ENCODE peak calls at places on chromosomes 7 and 10, in nine cellular contexts. One of them, this sample, is unnamed.

GRCh38 chr7:120170849-120171248 is 102.1 kb upstream of the KCND2 start:
- DNase-seq in ovary: no peak
- DNase-seq in brain microvascular endothelial cell: peak
- DNase-seq in activated CD4-positive, alpha-beta T cell treated with anti-CD3 and anti-CD28 coated beads, Interleukin-2, amount 50 U/mL, for 24 hours: no peak
- DNase-seq in body of pancreas: no peak
- DNase-seq in HAP-1: no peak
- DNase-seq in mesendoderm: no peak
- DNase-seq in choroid plexus epithelial cell: no peak
- DNase-seq in stimulated activated CD8-positive, alpha-beta memory T cell treated with anti-CD3 and anti-CD28 coated beads, Interleukin-2, amount 100 ng/mL, for 48 hours: no peak
- DNase-seq in this sample: no peak

GRCh38 chr7:127474457-127474856 is 81.9 kb upstream of the ZNF800 start:
- DNase-seq in ovary: no peak
- DNase-seq in brain microvascular endothelial cell: no peak
- DNase-seq in activated CD4-positive, alpha-beta T cell treated with anti-CD3 and anti-CD28 coated beads, Interleukin-2, amount 50 U/mL, for 24 hours: no peak
- DNase-seq in body of pancreas: no peak
- DNase-seq in HAP-1: no peak
- DNase-seq in mesendoderm: peak
- DNase-seq in choroid plexus epithelial cell: peak
- DNase-seq in stimulated activated CD8-positive, alpha-beta memory T cell treated with anti-CD3 and anti-CD28 coated beads, Interleukin-2, amount 100 ng/mL, for 48 hours: no peak
- DNase-seq in this sample: no peak

GRCh38 chr7:29434405-29434804 is 129.2 kb upstream of the PRR15 start:
- DNase-seq in ovary: no peak
- DNase-seq in brain microvascular endothelial cell: no peak
- DNase-seq in activated CD4-positive, alpha-beta T cell treated with anti-CD3 and anti-CD28 coated beads, Interleukin-2, amount 50 U/mL, for 24 hours: no peak
- DNase-seq in body of pancreas: peak
- DNase-seq in HAP-1: no peak
- DNase-seq in mesendoderm: peak
- DNase-seq in choroid plexus epithelial cell: no peak
- DNase-seq in stimulated activated CD8-positive, alpha-beta memory T cell treated with anti-CD3 and anti-CD28 coated beads, Interleukin-2, amount 100 ng/mL, for 48 hours: no peak
- DNase-seq in this sample: no peak

GRCh38 chr10:61901829-61902447 is 439 bp downstream of the ARID5B start:
- DNase-seq in ovary: peak
- DNase-seq in brain microvascular endothelial cell: peak
- DNase-seq in activated CD4-positive, alpha-beta T cell treated with anti-CD3 and anti-CD28 coated beads, Interleukin-2, amount 50 U/mL, for 24 hours: no peak
- DNase-seq in body of pancreas: peak
- DNase-seq in HAP-1: peak
- DNase-seq in mesendoderm: peak
- DNase-seq in choroid plexus epithelial cell: peak
- DNase-seq in stimulated activated CD8-positive, alpha-beta memory T cell treated with anti-CD3 and anti-CD28 coated beads, Interleukin-2, amount 100 ng/mL, for 48 hours: no peak
- DNase-seq in this sample: no peak

GRCh38 chr7:142385528-142386340 is 127.9 kb upstream of the PRSS58 start:
- DNase-seq in ovary: no peak
- DNase-seq in brain microvascular endothelial cell: peak
- DNase-seq in activated CD4-positive, alpha-beta T cell treated with anti-CD3 and anti-CD28 coated beads, Interleukin-2, amount 50 U/mL, for 24 hours: peak
- DNase-seq in body of pancreas: peak
- DNase-seq in HAP-1: peak
- DNase-seq in mesendoderm: peak
- DNase-seq in choroid plexus epithelial cell: peak
- DNase-seq in stimulated activated CD8-positive, alpha-beta memory T cell treated with anti-CD3 and anti-CD28 coated beads, Interleukin-2, amount 100 ng/mL, for 48 hours: no peak
- DNase-seq in this sample: peak

GRCh38 chr7:137304624-137305235 is 38.8 kb downstream of the PTN start:
- DNase-seq in ovary: no peak
- DNase-seq in brain microvascular endothelial cell: no peak
- DNase-seq in activated CD4-positive, alpha-beta T cell treated with anti-CD3 and anti-CD28 coated beads, Interleukin-2, amount 50 U/mL, for 24 hours: no peak
- DNase-seq in body of pancreas: no peak
- DNase-seq in HAP-1: no peak
- DNase-seq in mesendoderm: peak
- DNase-seq in choroid plexus epithelial cell: no peak
- DNase-seq in stimulated activated CD8-positive, alpha-beta memory T cell treated with anti-CD3 and anti-CD28 coated beads, Interleukin-2, amount 100 ng/mL, for 48 hours: no peak
- DNase-seq in this sample: no peak

GRCh38 chr7:1555813-1556540 is at the start of gene TMEM184A:
- DNase-seq in ovary: no peak
- DNase-seq in brain microvascular endothelial cell: no peak
- DNase-seq in activated CD4-positive, alpha-beta T cell treated with anti-CD3 and anti-CD28 coated beads, Interleukin-2, amount 50 U/mL, for 24 hours: no peak
- DNase-seq in body of pancreas: peak
- DNase-seq in HAP-1: no peak
- DNase-seq in mesendoderm: peak
- DNase-seq in choroid plexus epithelial cell: no peak
- DNase-seq in stimulated activated CD8-positive, alpha-beta memory T cell treated with anti-CD3 and anti-CD28 coated beads, Interleukin-2, amount 100 ng/mL, for 48 hours: peak
- DNase-seq in this sample: peak

GRCh38 chr10:50469288-50469687 is 154.5 kb downstream of the SGMS1 start:
- DNase-seq in ovary: no peak
- DNase-seq in brain microvascular endothelial cell: peak
- DNase-seq in activated CD4-positive, alpha-beta T cell treated with anti-CD3 and anti-CD28 coated beads, Interleukin-2, amount 50 U/mL, for 24 hours: no peak
- DNase-seq in body of pancreas: no peak
- DNase-seq in HAP-1: no peak
- DNase-seq in mesendoderm: no peak
- DNase-seq in choroid plexus epithelial cell: peak
- DNase-seq in stimulated activated CD8-positive, alpha-beta memory T cell treated with anti-CD3 and anti-CD28 coated beads, Interleukin-2, amount 100 ng/mL, for 48 hours: no peak
- DNase-seq in this sample: no peak

GRCh38 chr10:30434273-30435067 is 486 bp downstream of the MAP3K8 start:
- DNase-seq in ovary: peak
- DNase-seq in brain microvascular endothelial cell: peak
- DNase-seq in activated CD4-positive, alpha-beta T cell treated with anti-CD3 and anti-CD28 coated beads, Interleukin-2, amount 50 U/mL, for 24 hours: no peak
- DNase-seq in body of pancreas: peak
- DNase-seq in HAP-1: peak
- DNase-seq in mesendoderm: peak
- DNase-seq in choroid plexus epithelial cell: peak
- DNase-seq in stimulated activated CD8-positive, alpha-beta memory T cell treated with anti-CD3 and anti-CD28 coated beads, Interleukin-2, amount 100 ng/mL, for 48 hours: peak
- DNase-seq in this sample: peak

GRCh38 chr7:82443044-82443800 is at the start of gene CACNA2D1:
- DNase-seq in ovary: peak
- DNase-seq in brain microvascular endothelial cell: no peak
- DNase-seq in activated CD4-positive, alpha-beta T cell treated with anti-CD3 and anti-CD28 coated beads, Interleukin-2, amount 50 U/mL, for 24 hours: no peak
- DNase-seq in body of pancreas: no peak
- DNase-seq in HAP-1: peak
- DNase-seq in mesendoderm: peak
- DNase-seq in choroid plexus epithelial cell: no peak
- DNase-seq in stimulated activated CD8-positive, alpha-beta memory T cell treated with anti-CD3 and anti-CD28 coated beads, Interleukin-2, amount 100 ng/mL, for 48 hours: no peak
- DNase-seq in this sample: no peak

GRCh38 chr10:290026-290725 is 154.9 kb downstream of the ZMYND11 start:
- DNase-seq in ovary: peak
- DNase-seq in brain microvascular endothelial cell: no peak
- DNase-seq in activated CD4-positive, alpha-beta T cell treated with anti-CD3 and anti-CD28 coated beads, Interleukin-2, amount 50 U/mL, for 24 hours: no peak
- DNase-seq in body of pancreas: no peak
- DNase-seq in HAP-1: no peak
- DNase-seq in mesendoderm: no peak
- DNase-seq in choroid plexus epithelial cell: no peak
- DNase-seq in stimulated activated CD8-positive, alpha-beta memory T cell treated with anti-CD3 and anti-CD28 coated beads, Interleukin-2, amount 100 ng/mL, for 48 hours: no peak
- DNase-seq in this sample: no peak

GRCh38 chr7:38840736-38841460 is 68.1 kb downstream of the VPS41 start:
- DNase-seq in ovary: no peak
- DNase-seq in brain microvascular endothelial cell: peak
- DNase-seq in activated CD4-positive, alpha-beta T cell treated with anti-CD3 and anti-CD28 coated beads, Interleukin-2, amount 50 U/mL, for 24 hours: no peak
- DNase-seq in body of pancreas: no peak
- DNase-seq in HAP-1: no peak
- DNase-seq in mesendoderm: no peak
- DNase-seq in choroid plexus epithelial cell: peak
- DNase-seq in stimulated activated CD8-positive, alpha-beta memory T cell treated with anti-CD3 and anti-CD28 coated beads, Interleukin-2, amount 100 ng/mL, for 48 hours: no peak
- DNase-seq in this sample: no peak

GRCh38 chr7:106485031-106485551 is 175.9 kb downstream of the CCDC71L start:
- DNase-seq in ovary: no peak
- DNase-seq in brain microvascular endothelial cell: peak
- DNase-seq in activated CD4-positive, alpha-beta T cell treated with anti-CD3 and anti-CD28 coated beads, Interleukin-2, amount 50 U/mL, for 24 hours: no peak
- DNase-seq in body of pancreas: no peak
- DNase-seq in HAP-1: no peak
- DNase-seq in mesendoderm: no peak
- DNase-seq in choroid plexus epithelial cell: peak
- DNase-seq in stimulated activated CD8-positive, alpha-beta memory T cell treated with anti-CD3 and anti-CD28 coated beads, Interleukin-2, amount 100 ng/mL, for 48 hours: no peak
- DNase-seq in this sample: no peak

GRCh38 chr7:52161483-52161882 is 844.9 kb upstream of the COBL start:
- DNase-seq in ovary: no peak
- DNase-seq in brain microvascular endothelial cell: no peak
- DNase-seq in activated CD4-positive, alpha-beta T cell treated with anti-CD3 and anti-CD28 coated beads, Interleukin-2, amount 50 U/mL, for 24 hours: no peak
- DNase-seq in body of pancreas: no peak
- DNase-seq in HAP-1: no peak
- DNase-seq in mesendoderm: no peak
- DNase-seq in choroid plexus epithelial cell: no peak
- DNase-seq in stimulated activated CD8-positive, alpha-beta memory T cell treated with anti-CD3 and anti-CD28 coated beads, Interleukin-2, amount 100 ng/mL, for 48 hours: no peak
- DNase-seq in this sample: no peak

GRCh38 chr7:121960678-121961461 is 87.9 kb downstream of the PTPRZ1 start:
- DNase-seq in ovary: no peak
- DNase-seq in brain microvascular endothelial cell: peak
- DNase-seq in activated CD4-positive, alpha-beta T cell treated with anti-CD3 and anti-CD28 coated beads, Interleukin-2, amount 50 U/mL, for 24 hours: no peak
- DNase-seq in body of pancreas: no peak
- DNase-seq in HAP-1: no peak
- DNase-seq in mesendoderm: peak
- DNase-seq in choroid plexus epithelial cell: peak
- DNase-seq in stimulated activated CD8-positive, alpha-beta memory T cell treated with anti-CD3 and anti-CD28 coated beads, Interleukin-2, amount 100 ng/mL, for 48 hours: no peak
- DNase-seq in this sample: no peak

GRCh38 chr10:3427316-3427715 is 254.7 kb upstream of the PITRM1 start:
- DNase-seq in ovary: no peak
- DNase-seq in brain microvascular endothelial cell: no peak
- DNase-seq in activated CD4-positive, alpha-beta T cell treated with anti-CD3 and anti-CD28 coated beads, Interleukin-2, amount 50 U/mL, for 24 hours: no peak
- DNase-seq in body of pancreas: no peak
- DNase-seq in HAP-1: no peak
- DNase-seq in mesendoderm: no peak
- DNase-seq in choroid plexus epithelial cell: no peak
- DNase-seq in stimulated activated CD8-positive, alpha-beta memory T cell treated with anti-CD3 and anti-CD28 coated beads, Interleukin-2, amount 100 ng/mL, for 48 hours: no peak
- DNase-seq in this sample: no peak

GRCh38 chr10:132452216-132452650 is 55.2 kb downstream of the PWWP2B start:
- DNase-seq in ovary: no peak
- DNase-seq in brain microvascular endothelial cell: no peak
- DNase-seq in activated CD4-positive, alpha-beta T cell treated with anti-CD3 and anti-CD28 coated beads, Interleukin-2, amount 50 U/mL, for 24 hours: no peak
- DNase-seq in body of pancreas: no peak
- DNase-seq in HAP-1: no peak
- DNase-seq in mesendoderm: no peak
- DNase-seq in choroid plexus epithelial cell: no peak
- DNase-seq in stimulated activated CD8-positive, alpha-beta memory T cell treated with anti-CD3 and anti-CD28 coated beads, Interleukin-2, amount 100 ng/mL, for 48 hours: no peak
- DNase-seq in this sample: no peak

GRCh38 chr10:6140141-6140841 is 51.5 kb downstream of the RBM17 start:
- DNase-seq in ovary: no peak
- DNase-seq in brain microvascular endothelial cell: no peak
- DNase-seq in activated CD4-positive, alpha-beta T cell treated with anti-CD3 and anti-CD28 coated beads, Interleukin-2, amount 50 U/mL, for 24 hours: no peak
- DNase-seq in body of pancreas: no peak
- DNase-seq in HAP-1: no peak
- DNase-seq in mesendoderm: peak
- DNase-seq in choroid plexus epithelial cell: no peak
- DNase-seq in stimulated activated CD8-positive, alpha-beta memory T cell treated with anti-CD3 and anti-CD28 coated beads, Interleukin-2, amount 100 ng/mL, for 48 hours: no peak
- DNase-seq in this sample: no peak

GRCh38 chr7:92717601-92717981 is 118.8 kb downstream of the CDK6 start:
- DNase-seq in ovary: no peak
- DNase-seq in brain microvascular endothelial cell: peak
- DNase-seq in activated CD4-positive, alpha-beta T cell treated with anti-CD3 and anti-CD28 coated beads, Interleukin-2, amount 50 U/mL, for 24 hours: no peak
- DNase-seq in body of pancreas: no peak
- DNase-seq in HAP-1: no peak
- DNase-seq in mesendoderm: no peak
- DNase-seq in choroid plexus epithelial cell: no peak
- DNase-seq in stimulated activated CD8-positive, alpha-beta memory T cell treated with anti-CD3 and anti-CD28 coated beads, Interleukin-2, amount 100 ng/mL, for 48 hours: no peak
- DNase-seq in this sample: no peak

GRCh38 chr7:130392456-130392860 is 12.2 kb downstream of the CPA1 start:
- DNase-seq in ovary: peak
- DNase-seq in brain microvascular endothelial cell: peak
- DNase-seq in activated CD4-positive, alpha-beta T cell treated with anti-CD3 and anti-CD28 coated beads, Interleukin-2, amount 50 U/mL, for 24 hours: no peak
- DNase-seq in body of pancreas: no peak
- DNase-seq in HAP-1: no peak
- DNase-seq in mesendoderm: no peak
- DNase-seq in choroid plexus epithelial cell: peak
- DNase-seq in stimulated activated CD8-positive, alpha-beta memory T cell treated with anti-CD3 and anti-CD28 coated beads, Interleukin-2, amount 100 ng/mL, for 48 hours: no peak
- DNase-seq in this sample: no peak

GRCh38 chr7:96621932-96622331 is 87.7 kb downstream of the SEM1 start:
- DNase-seq in ovary: no peak
- DNase-seq in brain microvascular endothelial cell: no peak
- DNase-seq in activated CD4-positive, alpha-beta T cell treated with anti-CD3 and anti-CD28 coated beads, Interleukin-2, amount 50 U/mL, for 24 hours: no peak
- DNase-seq in body of pancreas: no peak
- DNase-seq in HAP-1: no peak
- DNase-seq in mesendoderm: peak
- DNase-seq in choroid plexus epithelial cell: no peak
- DNase-seq in stimulated activated CD8-positive, alpha-beta memory T cell treated with anti-CD3 and anti-CD28 coated beads, Interleukin-2, amount 100 ng/mL, for 48 hours: no peak
- DNase-seq in this sample: no peak

GRCh38 chr7:129072410-129073063 is 17.6 kb upstream of the TNPO3 start:
- DNase-seq in ovary: no peak
- DNase-seq in brain microvascular endothelial cell: no peak
- DNase-seq in activated CD4-positive, alpha-beta T cell treated with anti-CD3 and anti-CD28 coated beads, Interleukin-2, amount 50 U/mL, for 24 hours: no peak
- DNase-seq in body of pancreas: no peak
- DNase-seq in HAP-1: no peak
- DNase-seq in mesendoderm: no peak
- DNase-seq in choroid plexus epithelial cell: no peak
- DNase-seq in stimulated activated CD8-positive, alpha-beta memory T cell treated with anti-CD3 and anti-CD28 coated beads, Interleukin-2, amount 100 ng/mL, for 48 hours: no peak
- DNase-seq in this sample: no peak

GRCh38 chr7:124171068-124171467 is 138.2 kb upstream of the TMEM229A start:
- DNase-seq in ovary: no peak
- DNase-seq in brain microvascular endothelial cell: peak
- DNase-seq in activated CD4-positive, alpha-beta T cell treated with anti-CD3 and anti-CD28 coated beads, Interleukin-2, amount 50 U/mL, for 24 hours: no peak
- DNase-seq in body of pancreas: peak
- DNase-seq in HAP-1: no peak
- DNase-seq in mesendoderm: peak
- DNase-seq in choroid plexus epithelial cell: peak
- DNase-seq in stimulated activated CD8-positive, alpha-beta memory T cell treated with anti-CD3 and anti-CD28 coated beads, Interleukin-2, amount 100 ng/mL, for 48 hours: no peak
- DNase-seq in this sample: peak

GRCh38 chr10:90398551-90398950 is 459.3 kb downstream of the HTR7 start:
- DNase-seq in ovary: no peak
- DNase-seq in brain microvascular endothelial cell: no peak
- DNase-seq in activated CD4-positive, alpha-beta T cell treated with anti-CD3 and anti-CD28 coated beads, Interleukin-2, amount 50 U/mL, for 24 hours: no peak
- DNase-seq in body of pancreas: no peak
- DNase-seq in HAP-1: no peak
- DNase-seq in mesendoderm: no peak
- DNase-seq in choroid plexus epithelial cell: peak
- DNase-seq in stimulated activated CD8-positive, alpha-beta memory T cell treated with anti-CD3 and anti-CD28 coated beads, Interleukin-2, amount 100 ng/mL, for 48 hours: no peak
- DNase-seq in this sample: no peak

GRCh38 chr7:74094224-74095095 is 10.9 kb downstream of the LIMK1 start:
- DNase-seq in ovary: peak
- DNase-seq in brain microvascular endothelial cell: peak
- DNase-seq in activated CD4-positive, alpha-beta T cell treated with anti-CD3 and anti-CD28 coated beads, Interleukin-2, amount 50 U/mL, for 24 hours: peak
- DNase-seq in body of pancreas: peak
- DNase-seq in HAP-1: no peak
- DNase-seq in mesendoderm: peak
- DNase-seq in choroid plexus epithelial cell: peak
- DNase-seq in stimulated activated CD8-positive, alpha-beta memory T cell treated with anti-CD3 and anti-CD28 coated beads, Interleukin-2, amount 100 ng/mL, for 48 hours: peak
- DNase-seq in this sample: peak

GRCh38 chr10:117167346-117168134 is 29.5 kb upstream of the VAX1 start:
- DNase-seq in ovary: no peak
- DNase-seq in brain microvascular endothelial cell: no peak
- DNase-seq in activated CD4-positive, alpha-beta T cell treated with anti-CD3 and anti-CD28 coated beads, Interleukin-2, amount 50 U/mL, for 24 hours: no peak
- DNase-seq in body of pancreas: no peak
- DNase-seq in HAP-1: no peak
- DNase-seq in mesendoderm: no peak
- DNase-seq in choroid plexus epithelial cell: no peak
- DNase-seq in stimulated activated CD8-positive, alpha-beta memory T cell treated with anti-CD3 and anti-CD28 coated beads, Interleukin-2, amount 100 ng/mL, for 48 hours: no peak
- DNase-seq in this sample: no peak

GRCh38 chr7:28354601-28355062 is 57.7 kb upstream of the CREB5 start:
- DNase-seq in ovary: no peak
- DNase-seq in brain microvascular endothelial cell: peak
- DNase-seq in activated CD4-positive, alpha-beta T cell treated with anti-CD3 and anti-CD28 coated beads, Interleukin-2, amount 50 U/mL, for 24 hours: no peak
- DNase-seq in body of pancreas: peak
- DNase-seq in HAP-1: no peak
- DNase-seq in mesendoderm: no peak
- DNase-seq in choroid plexus epithelial cell: peak
- DNase-seq in stimulated activated CD8-positive, alpha-beta memory T cell treated with anti-CD3 and anti-CD28 coated beads, Interleukin-2, amount 100 ng/mL, for 48 hours: no peak
- DNase-seq in this sample: no peak

GRCh38 chr7:39465055-39465929 is 100.9 kb upstream of the YAE1 start:
- DNase-seq in ovary: peak
- DNase-seq in brain microvascular endothelial cell: peak
- DNase-seq in activated CD4-positive, alpha-beta T cell treated with anti-CD3 and anti-CD28 coated beads, Interleukin-2, amount 50 U/mL, for 24 hours: peak
- DNase-seq in body of pancreas: peak
- DNase-seq in HAP-1: peak
- DNase-seq in mesendoderm: peak
- DNase-seq in choroid plexus epithelial cell: peak
- DNase-seq in stimulated activated CD8-positive, alpha-beta memory T cell treated with anti-CD3 and anti-CD28 coated beads, Interleukin-2, amount 100 ng/mL, for 48 hours: no peak
- DNase-seq in this sample: peak

GRCh38 chr7:26627871-26628270 is 236.5 kb downstream of the SKAP2 start:
- DNase-seq in ovary: no peak
- DNase-seq in brain microvascular endothelial cell: no peak
- DNase-seq in activated CD4-positive, alpha-beta T cell treated with anti-CD3 and anti-CD28 coated beads, Interleukin-2, amount 50 U/mL, for 24 hours: no peak
- DNase-seq in body of pancreas: no peak
- DNase-seq in HAP-1: no peak
- DNase-seq in mesendoderm: no peak
- DNase-seq in choroid plexus epithelial cell: no peak
- DNase-seq in stimulated activated CD8-positive, alpha-beta memory T cell treated with anti-CD3 and anti-CD28 coated beads, Interleukin-2, amount 100 ng/mL, for 48 hours: no peak
- DNase-seq in this sample: no peak

GRCh38 chr10:75592888-75593643 is 161.6 kb downstream of the LRMDA start:
- DNase-seq in ovary: no peak
- DNase-seq in brain microvascular endothelial cell: no peak
- DNase-seq in activated CD4-positive, alpha-beta T cell treated with anti-CD3 and anti-CD28 coated beads, Interleukin-2, amount 50 U/mL, for 24 hours: no peak
- DNase-seq in body of pancreas: no peak
- DNase-seq in HAP-1: no peak
- DNase-seq in mesendoderm: no peak
- DNase-seq in choroid plexus epithelial cell: no peak
- DNase-seq in stimulated activated CD8-positive, alpha-beta memory T cell treated with anti-CD3 and anti-CD28 coated beads, Interleukin-2, amount 100 ng/mL, for 48 hours: no peak
- DNase-seq in this sample: no peak

GRCh38 chr7:28062197-28062988 is 118.2 kb downstream of the JAZF1 start:
- DNase-seq in ovary: peak
- DNase-seq in brain microvascular endothelial cell: peak
- DNase-seq in activated CD4-positive, alpha-beta T cell treated with anti-CD3 and anti-CD28 coated beads, Interleukin-2, amount 50 U/mL, for 24 hours: peak
- DNase-seq in body of pancreas: peak
- DNase-seq in HAP-1: peak
- DNase-seq in mesendoderm: peak
- DNase-seq in choroid plexus epithelial cell: peak
- DNase-seq in stimulated activated CD8-positive, alpha-beta memory T cell treated with anti-CD3 and anti-CD28 coated beads, Interleukin-2, amount 100 ng/mL, for 48 hours: peak
- DNase-seq in this sample: peak

This sample was measured in NT2/D1.